ENCODE peak calls at places on chromosomes 1 and 21, in five cellular contexts. S, I, X, Q and V are unnamed samples.

GRCh38 chr1:166283190-166283589 is 116.4 kb upstream of the FAM78B start:
- DNase-seq in S (no peak), I (no peak), X (no peak), Q (no peak), V (no peak)

GRCh38 chr1:97797403-97798183 is 123.2 kb downstream of the DPYD start:
- DNase-seq in S (no peak), I (peak), X (peak), Q (peak), V (no peak)

GRCh38 chr1:184595609-184596008 is 159.0 kb downstream of the EDEM3 start:
- DNase-seq in S (no peak), I (no peak), X (peak), Q (peak), V (no peak)

GRCh38 chr1:219629481-219629880 is 16.6 kb upstream of the ZC3H11B start:
- DNase-seq in S (no peak), I (no peak), X (no peak), Q (no peak), V (no peak)

GRCh38 chr1:232302376-232303049 is 327.4 kb downstream of the SIPA1L2 start:
- DNase-seq in S (no peak), I (no peak), X (no peak), Q (no peak), V (no peak)

GRCh38 chr1:115706774-115707425 is 61.6 kb downstream of the CASQ2 start:
- DNase-seq in S (no peak), I (no peak), X (peak), Q (peak), V (peak)

GRCh38 chr21:44636209-44637017 is 743 bp upstream of the KRTAP10-10 start:
- DNase-seq in S (no peak), I (no peak), X (no peak), Q (no peak), V (no peak)

GRCh38 chr1:15296602-15297321 is 49.7 kb downstream of the FHAD1 start:
- DNase-seq in S (no peak), I (no peak), X (no peak), Q (no peak), V (no peak)

GRCh38 chr1:155892801-155893200 is 18.3 kb downstream of the RIT1 start:
- DNase-seq in S (no peak), I (no peak), X (peak), Q (peak), V (no peak)

GRCh38 chr1:55457874-55458273 is 242.7 kb upstream of the USP24 start:
- DNase-seq in S (no peak), I (no peak), X (no peak), Q (no peak), V (no peak)

GRCh38 chr21:28754127-28754611 is 238.5 kb downstream of the LTN1 start:
- DNase-seq in S (no peak), I (peak), X (peak), Q (peak), V (no peak)

GRCh38 chr1:117890452-117890851 is 39.0 kb downstream of the GDAP2 start:
- DNase-seq in S (no peak), I (no peak), X (no peak), Q (no peak), V (no peak)

GRCh38 chr1:15352122-15352957 is 57.3 kb upstream of the EFHD2 start:
- DNase-seq in S (peak), I (no peak), X (peak), Q (peak), V (no peak)

GRCh38 chr1:52055066-52055853 is at the start of gene TXNDC12:
- DNase-seq in S (peak), I (peak), X (peak), Q (peak), V (peak)

GRCh38 chr1:155173478-155174333 is at the start of gene TRIM46:
- DNase-seq in S (peak), I (no peak), X (peak), Q (peak), V (no peak)

GRCh38 chr1:89757532-89757931 is 63.3 kb upstream of the LRRC8D start:
- DNase-seq in S (peak), I (peak), X (peak), Q (peak), V (peak)

DNA sequence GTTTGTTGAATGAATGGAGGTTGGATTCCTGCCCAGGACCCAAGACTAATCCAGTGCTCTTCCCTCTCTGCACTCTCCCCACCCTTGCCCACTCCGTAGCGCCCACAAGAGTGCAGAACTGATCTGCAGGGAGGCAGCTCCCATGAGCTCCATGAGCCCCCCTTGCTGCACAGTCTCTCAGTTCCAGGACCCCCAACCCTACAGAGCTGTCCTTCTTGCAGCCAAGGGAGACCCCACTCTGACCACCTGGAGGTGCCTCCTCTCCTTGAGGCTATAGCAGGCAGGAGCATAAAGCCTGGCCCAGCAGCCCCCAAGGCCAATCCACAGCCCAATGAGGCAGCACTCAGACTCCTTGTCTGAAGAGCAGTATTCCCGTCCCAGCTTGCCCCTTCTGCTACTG is 209.2 kb upstream of the ZC3H12A start:
- DNase-seq in S (no peak), I (no peak), X (no peak), Q (no peak), V (no peak)
- TF ChIP-seq CTCF in S (no peak), I (no peak), X (no peak), Q (no peak), V (no peak)

GRCh38 chr1:8216005-8216404 is 101.9 kb upstream of the SLC45A1 start:
- DNase-seq in S (no peak), I (no peak), X (no peak), Q (no peak), V (no peak)

GRCh38 chr1:8218351-8219092 is 99.4 kb upstream of the SLC45A1 start:
- DNase-seq in S (no peak), I (no peak), X (peak), Q (peak), V (no peak)

GRCh38 chr1:8217011-8217711 is 100.8 kb upstream of the SLC45A1 start:
- DNase-seq in S (peak), I (peak), X (peak), Q (peak), V (no peak)

GRCh38 chr1:8219530-8219929 is 98.4 kb upstream of the SLC45A1 start:
- DNase-seq in S (no peak), I (no peak), X (peak), Q (peak), V (no peak)

GRCh38 chr1:8217809-8218208 is 100.1 kb upstream of the SLC45A1 start:
- DNase-seq in S (no peak), I (no peak), X (no peak), Q (no peak), V (no peak)
- H3K4me3 ChIP-seq in S (peak), I (peak), X (peak), Q (no peak), V (no peak)

GRCh38 chr1:39452081-39452480 is 39.4 kb upstream of the BMP8A start:
- DNase-seq in S (no peak), I (no peak), X (no peak), Q (no peak), V (no peak)

GRCh38 chr1:39450956-39451601 is 40.4 kb upstream of the BMP8A start:
- DNase-seq in S (no peak), I (no peak), X (peak), Q (peak), V (no peak)

GRCh38 chr1:39453603-39454002 is 37.8 kb upstream of the BMP8A start:
- DNase-seq in S (no peak), I (peak), X (peak), Q (peak), V (no peak)

DNA sequence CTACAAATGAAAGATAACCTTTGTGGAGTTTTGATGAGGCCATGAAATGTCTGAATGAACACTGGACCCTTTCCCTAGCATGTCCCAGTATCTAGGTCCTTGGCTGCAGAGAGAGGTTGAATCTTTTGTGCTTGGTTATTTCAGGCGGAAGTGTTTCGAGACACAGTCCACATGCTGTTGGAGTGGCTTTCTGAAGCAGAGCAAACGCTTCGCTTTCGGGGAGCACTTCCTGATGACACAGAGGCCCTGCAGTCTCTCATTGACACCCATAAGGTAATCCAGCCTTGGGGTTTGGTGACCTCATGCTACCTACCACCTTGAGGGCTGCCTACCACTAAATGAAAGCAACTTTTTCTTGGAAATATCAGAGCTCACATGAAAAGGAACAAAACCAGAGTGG is 38.9 kb upstream of the BMP8A start:
- DNase-seq in S (no peak), I (no peak), X (no peak), Q (no peak), V (no peak)
- TF ChIP-seq CTCF in S (no peak), I (no peak), X (no peak), Q (no peak), V (no peak)

GRCh38 chr1:224928906-224929305 is 569 bp upstream of the DNAH14 start:
- DNase-seq in S (no peak), I (no peak), X (no peak), Q (no peak), V (no peak)
- H3K4me3 ChIP-seq in S (no peak), I (no peak), X (peak), Q (peak), V (no peak)

DNA sequence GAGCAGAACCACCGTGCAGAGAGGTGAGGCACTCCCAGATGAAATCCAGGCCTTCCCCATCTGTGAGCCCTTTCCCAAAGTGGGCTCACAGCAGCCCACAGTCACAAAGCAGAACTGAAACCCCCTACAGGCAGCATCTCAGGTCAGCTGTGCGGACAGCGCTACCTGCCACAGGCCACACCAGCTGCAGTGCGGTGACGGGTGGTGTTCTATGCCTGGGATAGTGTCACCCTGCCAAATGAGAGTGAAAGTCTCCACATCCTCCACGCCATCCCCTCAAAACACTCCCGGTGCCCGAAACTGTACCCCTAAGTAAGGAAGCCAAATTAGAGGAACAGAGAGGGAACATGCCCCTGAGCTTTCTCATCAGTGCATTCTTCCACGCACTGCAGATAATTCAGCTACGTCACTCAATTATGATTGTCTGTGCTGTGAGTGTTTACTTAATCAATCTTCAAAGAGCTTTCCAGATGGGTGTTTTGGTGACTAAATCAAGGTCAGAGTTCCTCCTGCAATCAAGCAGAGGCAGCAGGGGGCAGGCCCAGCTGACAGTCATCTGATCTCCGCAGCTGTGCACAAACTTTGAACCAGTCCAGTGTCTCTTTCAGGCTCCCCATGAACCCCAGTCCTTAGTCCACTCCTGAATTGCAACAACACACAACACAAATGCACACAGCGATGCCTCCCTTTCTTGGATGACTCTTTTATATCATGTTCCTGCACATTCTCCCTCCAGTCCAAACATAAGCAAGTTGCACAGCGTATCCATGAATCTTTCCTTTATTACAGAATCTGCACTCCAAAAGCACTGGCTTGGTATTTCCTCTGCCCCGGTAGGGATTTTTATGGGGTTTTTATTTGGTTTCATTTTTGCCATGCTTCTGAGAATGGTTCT is 150.0 kb downstream of the TOMM20 start:
- DNase-seq in S (peak), I (no peak), X (peak), Q (peak), V (peak)
- TF ChIP-seq CTCF in S (no peak), I (no peak), X (no peak), Q (peak), V (no peak)

DNA sequence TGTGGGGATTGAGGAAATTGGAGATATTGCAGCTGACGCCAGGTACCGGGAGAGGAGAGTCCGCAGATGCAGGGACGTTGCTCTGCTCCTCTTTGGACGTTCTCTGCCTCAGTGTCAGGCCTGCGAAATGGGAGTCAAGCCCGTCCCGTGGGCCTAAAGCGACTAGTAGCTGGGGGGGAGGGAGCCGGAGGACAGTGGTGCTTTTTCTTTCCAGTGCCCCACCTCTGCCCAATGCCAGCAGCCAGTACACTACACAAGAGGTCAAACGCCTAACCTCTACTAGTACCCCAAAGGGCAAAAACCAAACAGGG is 413.6 kb upstream of the ESRRG start:
- DNase-seq in S (no peak), I (no peak), X (no peak), Q (no peak), V (no peak)
- H3K4me3 ChIP-seq in S (no peak), I (no peak), X (no peak), Q (no peak), V (no peak)

GRCh38 chr1:176466514-176466913 is 3.5 kb downstream of the PAPPA2 start:
- DNase-seq in S (no peak), I (no peak), X (no peak), Q (peak), V (no peak)
- TF ChIP-seq CTCF in S (no peak), I (peak), X (no peak), Q (peak), V (peak)

GRCh38 chr1:153697191-153697872 is 18.8 kb downstream of the NPR1 start:
- DNase-seq in S (no peak), I (peak), X (peak), Q (peak), V (no peak)

GRCh38 chr1:153696741-153697140 is 18.3 kb downstream of the NPR1 start:
- DNase-seq in S (no peak), I (no peak), X (no peak), Q (no peak), V (no peak)

GRCh38 chr1:153699116-153699515 is 20.6 kb downstream of the NPR1 start:
- DNase-seq in S (no peak), I (no peak), X (peak), Q (peak), V (no peak)

GRCh38 chr1:153698648-153699004 is 20.1 kb downstream of the NPR1 start:
- DNase-seq in S (no peak), I (no peak), X (no peak), Q (no peak), V (no peak)

GRCh38 chr1:153697873-153698647 is 19.6 kb downstream of the NPR1 start:
- DNase-seq in S (no peak), I (peak), X (peak), Q (peak), V (no peak)
- H3K4me3 ChIP-seq in S (no peak), I (peak), X (no peak), Q (no peak), V (no peak)